ENCODE peak calls at places on chromosomes 5 and 9, in five cellular contexts. J, W, H, B and T are unnamed samples.

GRCh38 chr9:16442622-16443021 is 427.8 kb downstream of the BNC2 start:
- DNase-seq in J (peak), W (peak), H (peak), B (no peak), T (peak)

GRCh38 chr5:138303365-138303764 is 28.2 kb downstream of the CDC25C start:
- DNase-seq in W (peak), B (no peak), J (no peak), H (no peak), T (peak)

GRCh38 chr9:34517185-34517584 is 5.6 kb downstream of the ENHO start:
- DNase-seq in W (no peak), H (peak), B (no peak), J (no peak), T (no peak)

GRCh38 chr5:179870403-179870903 is 11.8 kb upstream of the MRNIP start:
- DNase-seq in J (peak), H (no peak), B (no peak), W (peak), T (no peak)

GRCh38 chr5:78779262-78779661 is 130.7 kb upstream of the LHFPL2 start:
- DNase-seq in W (no peak), B (no peak), J (no peak), H (no peak), T (no peak)

GRCh38 chr9:117782931-117783788 is 79.0 kb downstream of the TLR4 start:
- DNase-seq in H (peak), J (peak), W (peak), B (peak), T (peak)

GRCh38 chr9:76599970-76600369 is 141.0 kb downstream of the GCNT1 start:
- DNase-seq in B (no peak), J (peak), H (no peak), W (no peak), T (no peak)

GRCh38 chr9:26292943-26293342 is 599.7 kb downstream of the CAAP1 start:
- DNase-seq in H (no peak), J (no peak), W (peak), B (no peak), T (no peak)

GRCh38 chr9:12368569-12368968 is 324.6 kb upstream of the TYRP1 start:
- DNase-seq in W (no peak), J (no peak), H (no peak), B (no peak), T (no peak)

GRCh38 chr5:138177936-138178515 is 404 bp downstream of the BRD8 start:
- DNase-seq in J (peak), H (no peak), B (peak), W (peak), T (no peak)

GRCh38 chr5:141708016-141708415 is 26.0 kb upstream of the ARAP3 start:
- DNase-seq in J (no peak), B (no peak), H (no peak), W (no peak), T (no peak)
- H3K4me3 ChIP-seq in J (no peak), B (no peak), H (no peak), W (no peak), T (no peak)

DNA sequence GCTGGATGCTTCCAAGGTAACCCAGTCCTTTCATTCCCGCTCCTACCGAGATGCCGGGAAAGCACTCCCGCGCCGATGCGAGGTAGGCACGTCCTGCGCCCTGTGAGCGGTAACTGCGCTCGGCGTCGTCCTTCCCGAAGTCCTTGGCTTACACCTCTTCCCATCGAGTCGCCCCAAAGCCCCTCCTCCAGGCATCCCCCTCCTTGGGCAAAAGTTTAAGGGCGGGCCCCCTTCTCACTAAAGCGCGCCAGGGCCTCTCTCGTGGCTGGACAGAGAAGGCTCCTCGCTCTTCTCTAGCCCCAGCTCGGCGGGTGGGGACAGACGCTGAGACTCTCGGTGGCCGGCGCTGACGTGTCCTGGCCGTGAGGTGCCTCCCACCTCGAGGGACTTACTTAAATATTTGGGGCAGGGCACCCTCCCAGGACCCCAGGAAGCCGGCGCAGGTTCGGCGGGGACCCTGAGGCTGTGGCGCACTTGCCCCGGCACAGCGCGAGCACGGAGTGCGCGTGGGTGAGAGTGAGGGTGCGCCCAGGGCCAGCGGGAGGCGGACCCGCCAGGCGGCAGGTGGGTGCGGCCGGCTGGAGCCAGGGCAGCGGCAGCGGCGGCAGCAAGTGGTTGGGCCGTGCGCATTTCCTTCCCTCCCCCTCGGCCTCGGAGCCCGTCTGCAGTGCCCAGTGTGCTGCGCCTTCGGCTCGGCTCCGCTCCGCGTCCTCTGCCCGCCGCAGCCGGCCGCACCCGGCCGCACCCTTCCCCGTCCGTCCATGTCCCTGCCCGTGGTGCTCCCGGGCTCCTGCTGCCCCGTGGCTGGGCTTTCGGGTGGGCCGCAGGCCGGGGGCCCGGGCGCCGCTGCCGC is at the start of gene ENTREP1:
- DNase-seq in B (peak), J (peak), W (peak), H (peak), T (no peak)
- TF ChIP-seq CTCF in B (no peak), J (no peak), W (no peak), H (no peak), T (peak)

GRCh38 chr5:150139334-150139733 is 16.3 kb downstream of the PDGFRB start:
- DNase-seq in J (no peak), H (no peak), W (peak), B (no peak), T (no peak)
- H3K4me3 ChIP-seq in J (no peak), H (no peak), W (no peak), B (no peak), T (no peak)

GRCh38 chr5:146402949-146403348 is 44.2 kb upstream of the TCERG1 start:
- DNase-seq in H (no peak), B (no peak), J (no peak), W (no peak), T (no peak)
- TF ChIP-seq CTCF in H (no peak), B (no peak), J (no peak), W (no peak), T (no peak)